ENCODE peak calls at places on chromosomes 6 and 20, in five cellular contexts. J, I, R, K and T are unnamed samples.

GRCh38 chr20:51941503-51941902 is 139.2 kb upstream of the SALL4 start:
- DNase-seq in J (no peak), I (no peak), R (no peak), K (no peak), T (no peak)

GRCh38 chr20:19510626-19511025 is 247.4 kb upstream of the RIN2 start:
- DNase-seq in J (no peak), I (no peak), R (no peak), K (no peak), T (no peak)

GRCh38 chr6:117237561-117237960 is 27.8 kb upstream of the VGLL2 start:
- DNase-seq in J (no peak), I (no peak), R (no peak), K (peak; percentile 59), T (no peak)

GRCh38 chr20:49775229-49775693 is 37.4 kb upstream of the SLC9A8 start:
- DNase-seq in J (peak; percentile 4), I (peak; percentile 76), R (no peak), K (peak; percentile 89), T (peak; percentile 97)

GRCh38 chr20:45892049-45892816 is 1.1 kb downstream of the CTSA start:
- DNase-seq in J (no peak), I (no peak), R (no peak), K (no peak), T (no peak)

GRCh38 chr6:105045546-105045945 is 88.6 kb downstream of the LIN28B start:
- DNase-seq in J (no peak), I (no peak), R (no peak), K (peak; percentile 7), T (peak; percentile 2)

GRCh38 chr20:48706116-48706656 is 121.6 kb downstream of the PREX1 start:
- DNase-seq in J (no peak), I (no peak), R (no peak), K (peak; percentile 64), T (no peak)

GRCh38 chr6:99885051-99885450 is 109.0 kb downstream of the MCHR2 start:
- DNase-seq in J (no peak), I (no peak), R (no peak), K (no peak), T (no peak)

GRCh38 chr6:110949679-110950285 is 8.7 kb upstream of the GTF3C6 start:
- DNase-seq in J (no peak), I (no peak), R (no peak), K (peak; percentile 63), T (no peak)

GRCh38 chr6:27260836-27261375 is 13.4 kb downstream of the PRSS16 start:
- DNase-seq in J (no peak), I (no peak), R (no peak), K (peak; percentile 10), T (no peak)

GRCh38 chr6:150334790-150335783 is 33.7 kb upstream of the IYD start:
- DNase-seq in J (no peak), I (no peak), R (peak; percentile 62), K (peak; percentile 85), T (no peak)

GRCh38 chr6:169619650-169620049 is 82.2 kb downstream of the WDR27 start:
- DNase-seq in J (no peak), I (no peak), R (no peak), K (peak; percentile 67), T (no peak)

GRCh38 chr20:31567380-31567720 is 37.7 kb upstream of the ID1 start:
- DNase-seq in J (no peak), I (no peak), R (no peak), K (no peak), T (no peak)

GRCh38 chr6:67467341-67467740 is 1167.7 kb upstream of the ADGRB3 start:
- DNase-seq in J (no peak), I (no peak), R (no peak), K (no peak), T (no peak)

GRCh38 chr20:24910461-24910860 is 38.6 kb upstream of the CST7 start:
- DNase-seq in J (no peak), I (no peak), R (no peak), K (no peak), T (no peak)

GRCh38 chr6:111683749-111684267 is 78.1 kb upstream of the TRAF3IP2 start:
- DNase-seq in J (no peak), I (peak; percentile 58), R (peak; percentile 18), K (peak; percentile 98), T (no peak)

GRCh38 chr6:20610636-20611200 is 76.5 kb downstream of the CDKAL1 start:
- DNase-seq in J (no peak), I (no peak), R (no peak), K (peak; percentile 22), T (no peak)

GRCh38 chr20:58023346-58023745 is 205.1 kb downstream of the ANKRD60 start:
- DNase-seq in J (no peak), I (no peak), R (no peak), K (no peak), T (no peak)

GRCh38 chr6:137451926-137452325 is 42.3 kb downstream of the OLIG3 start:
- DNase-seq in J (no peak), I (no peak), R (peak; percentile 52), K (peak; percentile 87), T (no peak)

GRCh38 chr6:136963259-136963658 is 41.2 kb downstream of the SLC35D3 start:
- DNase-seq in J (no peak), I (no peak), R (no peak), K (no peak), T (no peak)

GRCh38 chr6:146041282-146041681 is 12.4 kb downstream of the GRM1 start:
- DNase-seq in J (no peak), I (no peak), R (no peak), K (peak; percentile 23), T (no peak)

GRCh38 chr6:116705917-116706316 is 24.9 kb downstream of the KPNA5 start:
- DNase-seq in J (no peak), I (no peak), R (no peak), K (no peak), T (no peak)

GRCh38 chr6:156283091-156283490 is 494.1 kb upstream of the ARID1B start:
- DNase-seq in J (no peak), I (no peak), R (no peak), K (no peak), T (no peak)

GRCh38 chr6:94269256-94269655 is 849.9 kb upstream of the EPHA7 start:
- DNase-seq in J (no peak), I (no peak), R (no peak), K (no peak), T (peak; percentile 2)